ENCODE peak calls at places on chromosome 12, in nine cellular contexts. J is transverse colon, I is gastrocnemius medialis, L is vagina, T is OCI-LY7, H is natural killer cell, S is cardiac muscle cell, B is keratinocyte, U is A549. V is an unnamed sample.

GRCh38 chr12:47995976-47996375 is 8.3 kb downstream of the COL2A1 start:
- DNase-seq in J (no peak), I (no peak), L (no peak), T (no peak), H (no peak), S (peak), B (no peak), U (no peak), V (no peak)

GRCh38 chr12:113088971-113089756 is 32.6 kb downstream of the DTX1 start:
- DNase-seq in J (peak), I (no peak), L (no peak), T (no peak), H (no peak), S (no peak), B (no peak), U (no peak), V (no peak)

GRCh38 chr12:109737111-109737510 is 23.5 kb downstream of the FAM222A start:
- DNase-seq in J (no peak), I (no peak), L (no peak), T (no peak), H (no peak), S (no peak), B (no peak), U (no peak), V (no peak)

GRCh38 chr12:105698047-105698446 is 367.6 kb downstream of the C12orf75 start:
- DNase-seq in J (no peak), I (no peak), L (no peak), T (no peak), H (no peak), S (no peak), B (no peak), U (no peak), V (no peak)

GRCh38 chr12:47736877-47737676 is 11.8 kb upstream of the ENDOU start:
- DNase-seq in J (peak), I (peak), L (peak), T (no peak), H (no peak), S (peak), B (no peak), U (no peak), V (no peak)

GRCh38 chr12:27984275-27984674 is 11.7 kb upstream of the PTHLH start:
- DNase-seq in J (no peak), I (no peak), L (no peak), T (no peak), H (no peak), S (peak), B (no peak), U (peak), V (no peak)

GRCh38 chr12:117603316-117604113 is 242.1 kb upstream of the NOS1 start:
- DNase-seq in J (no peak), I (no peak), L (no peak), T (no peak), H (no peak), S (no peak), B (no peak), U (no peak), V (no peak)

GRCh38 chr12:109736552-109737108 is 23.0 kb downstream of the FAM222A start:
- DNase-seq in J (no peak), I (no peak), L (no peak), T (no peak), H (peak), S (peak), B (no peak), U (no peak), V (no peak)

GRCh38 chr12:121812320-121812871 is 8.6 kb downstream of the SETD1B start:
- DNase-seq in J (peak), I (no peak), L (no peak), T (peak), H (no peak), S (peak), B (no peak), U (peak), V (no peak)

GRCh38 chr12:46303039-46303666 is 34.3 kb upstream of the SLC38A1 start:
- DNase-seq in J (peak), I (no peak), L (no peak), T (peak), H (no peak), S (peak), B (peak), U (no peak), V (no peak)

GRCh38 chr12:116615141-116615861 is 56.1 kb downstream of the MAP1LC3B2 start:
- DNase-seq in J (no peak), I (no peak), L (no peak), T (no peak), H (no peak), S (no peak), B (no peak), U (no peak), V (no peak)

GRCh38 chr12:43370299-43370698 is 181.7 kb downstream of the ADAMTS20 start:
- DNase-seq in J (no peak), I (no peak), L (no peak), T (no peak), H (no peak), S (peak), B (peak), U (no peak), V (no peak)

GRCh38 chr12:84508325-84508861 is 404.2 kb downstream of the SLC6A15 start:
- DNase-seq in J (no peak), I (no peak), L (no peak), T (no peak), H (no peak), S (peak), B (no peak), U (peak), V (no peak)

GRCh38 chr12:132385375-132385774 is 56.0 kb upstream of the GALNT9 start:
- DNase-seq in J (no peak), I (no peak), L (no peak), T (no peak), H (no peak), S (no peak), B (no peak), U (no peak), V (no peak)

GRCh38 chr12:2919249-2919648 is 28.6 kb downstream of the TULP3 start:
- DNase-seq in J (no peak), I (no peak), L (no peak), T (no peak), H (no peak), S (no peak), B (no peak), U (no peak), V (no peak)

GRCh38 chr12:6158263-6158662 is 33.8 kb upstream of the VWF start:
- DNase-seq in J (no peak), I (no peak), L (no peak), T (no peak), H (no peak), S (no peak), B (no peak), U (no peak), V (no peak)

GRCh38 chr12:127284870-127285431 is 982.0 kb upstream of the TMEM132C start:
- DNase-seq in J (no peak), I (no peak), L (no peak), T (no peak), H (no peak), S (peak), B (no peak), U (no peak), V (no peak)

GRCh38 chr12:107761502-107761904 is 566 bp upstream of the PRDM4 start:
- DNase-seq in J (no peak), I (no peak), L (no peak), T (peak), H (no peak), S (peak), B (no peak), U (no peak), V (no peak)

GRCh38 chr12:29317556-29318363 is 63.2 kb downstream of the ERGIC2 start:
- DNase-seq in J (peak), I (peak), L (no peak), T (peak), H (peak), S (peak), B (peak), U (peak), V (no peak)

GRCh38 chr12:112319395-112319794 is 62.8 kb downstream of the HECTD4 start:
- DNase-seq in J (no peak), I (no peak), L (no peak), T (no peak), H (no peak), S (no peak), B (no peak), U (no peak), V (no peak)

GRCh38 chr12:55795950-55796349 is 21.6 kb downstream of the SARNP start:
- DNase-seq in J (no peak), I (no peak), L (no peak), T (no peak), H (no peak), S (no peak), B (no peak), U (no peak), V (no peak)

GRCh38 chr12:55797068-55797467 is 20.5 kb downstream of the SARNP start:
- DNase-seq in J (no peak), I (no peak), L (no peak), T (peak), H (no peak), S (peak), B (no peak), U (peak), V (no peak)

DNA sequence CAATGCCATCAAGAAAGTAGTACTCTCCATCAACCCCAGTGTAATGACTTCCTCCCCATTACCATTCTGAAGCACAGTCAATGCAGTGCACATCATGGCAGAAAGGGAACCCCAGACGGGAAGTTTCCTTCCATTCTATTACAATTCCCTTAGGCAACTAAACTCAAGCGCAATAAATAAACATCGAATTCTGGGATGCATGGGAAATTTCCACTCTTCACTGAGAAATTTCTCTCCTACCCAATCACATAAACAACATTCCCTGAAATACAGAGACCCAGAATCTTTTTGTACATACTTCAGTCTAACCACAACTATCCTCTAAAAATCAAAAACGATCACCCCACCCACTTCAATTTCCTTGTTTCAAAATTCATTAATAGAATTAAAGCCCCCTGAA is 20.0 kb downstream of the SARNP start:
- DNase-seq in J (no peak), I (no peak), L (no peak), T (no peak), H (no peak), S (no peak), B (no peak), U (no peak), V (no peak)
- TF ChIP-seq CTCF in J (no peak), I (no peak), L (no peak), T (no peak), H (no peak), S (no peak), B (no peak), U (no peak), V (no peak)

GRCh38 chr12:67638694-67639093 is 9.9 kb upstream of the DYRK2 start:
- DNase-seq in J (no peak), I (no peak), L (no peak), T (no peak), H (no peak), S (no peak), B (no peak), U (no peak), V (no peak)
- TF ChIP-seq CTCF in J (no peak), I (no peak), L (no peak), T (no peak), H (no peak), S (no peak), B (no peak), U (no peak), V (no peak)

GRCh38 chr12:75725505-75726120 is 214.2 kb upstream of the KRR1 start:
- DNase-seq in J (no peak), I (no peak), L (no peak), T (no peak), H (no peak), S (peak), B (no peak), U (peak), V (no peak)
- TF ChIP-seq CTCF in J (no peak), I (no peak), L (no peak), T (no peak), H (no peak), S (peak), B (peak), U (no peak), V (peak)

GRCh38 chr12:51687142-51687935 is 96.3 kb downstream of the SCN8A start:
- DNase-seq in J (peak), I (no peak), L (no peak), T (no peak), H (no peak), S (peak), B (no peak), U (no peak), V (no peak)
- TF ChIP-seq CTCF in J (no peak), I (no peak), L (no peak), T (no peak), H (no peak), S (no peak), B (no peak), U (no peak), V (no peak)

DNA sequence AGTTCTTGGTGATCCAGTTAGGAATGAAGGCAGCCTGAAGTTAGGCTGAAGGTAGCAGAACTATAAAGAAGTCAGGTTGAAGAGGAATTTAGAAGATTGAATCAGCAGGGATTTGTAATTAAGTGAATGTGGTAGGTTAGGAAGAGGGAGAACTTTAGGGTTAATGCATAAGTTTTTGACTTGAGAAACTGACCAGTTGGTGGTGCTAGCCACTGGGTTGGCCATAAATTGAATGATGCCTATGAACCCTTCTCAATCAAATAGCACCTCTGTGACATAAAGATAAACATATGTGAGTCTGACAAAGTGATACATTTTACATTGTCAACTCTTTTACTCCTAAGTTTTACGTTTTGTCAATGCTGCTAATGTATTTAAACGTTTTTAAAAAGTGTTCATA is 290.6 kb upstream of the NAV3 start:
- DNase-seq in J (no peak), I (no peak), L (no peak), T (no peak), H (no peak), S (no peak), B (no peak), U (no peak), V (no peak)
- TF ChIP-seq CTCF in J (no peak), I (no peak), L (no peak), T (no peak), H (no peak), S (no peak), B (no peak), U (no peak), V (no peak)

GRCh38 chr12:96400631-96401060 is 407 bp upstream of the CDK17 start:
- DNase-seq in J (no peak), I (no peak), L (peak), T (no peak), H (no peak), S (peak), B (no peak), U (no peak), V (no peak)

GRCh38 chr12:96402061-96402460 is 1.8 kb upstream of the CDK17 start:
- DNase-seq in J (no peak), I (no peak), L (no peak), T (peak), H (no peak), S (no peak), B (no peak), U (no peak), V (no peak)

GRCh38 chr12:96399081-96399918 is 939 bp downstream of the CDK17 start:
- DNase-seq in J (peak), I (peak), L (no peak), T (peak), H (peak), S (peak), B (no peak), U (peak), V (peak)

GRCh38 chr12:96399919-96400630 is at the start of gene CDK17:
- DNase-seq in J (peak), I (peak), L (no peak), T (peak), H (peak), S (peak), B (no peak), U (peak), V (peak)

GRCh38 chr12:96401061-96401871 is 1.0 kb upstream of the CDK17 start:
- DNase-seq in J (peak), I (no peak), L (no peak), T (peak), H (peak), S (peak), B (no peak), U (peak), V (no peak)
- TF ChIP-seq CTCF in J (peak), I (no peak), L (peak), T (peak), H (peak), S (peak), B (peak), U (peak), V (peak)

V was measured in type B pancreatic cell.